ENCODE peak calls at places on chromosomes 6 and 20, in six cellular contexts. One of them, this sample, is unnamed.

GRCh38 chr20:2920473-2920872 is 47.2 kb downstream of the PTPRA start:
- DNase-seq in endodermal cell: no peak
- DNase-seq in tibial artery: no peak
- DNase-seq in GM10248: no peak
- DNase-seq in A549: no peak
- DNase-seq in NCI-H774: no peak
- DNase-seq in this sample: no peak

GRCh38 chr6:161374971-161375873 is 101.4 kb upstream of the AGPAT4 start:
- DNase-seq in NCI-H774: no peak
- DNase-seq in GM10248: no peak
- DNase-seq in tibial artery: peak
- DNase-seq in A549: no peak
- DNase-seq in endodermal cell: peak
- DNase-seq in this sample: no peak

GRCh38 chr20:2246081-2246491 is 49.7 kb upstream of the TGM3 start:
- DNase-seq in A549: no peak
- DNase-seq in NCI-H774: no peak
- DNase-seq in tibial artery: no peak
- DNase-seq in GM10248: no peak
- DNase-seq in endodermal cell: peak
- DNase-seq in this sample: no peak

GRCh38 chr6:143529095-143529494 is 17.6 kb upstream of the FUCA2 start:
- DNase-seq in A549: no peak
- DNase-seq in endodermal cell: peak
- DNase-seq in GM10248: no peak
- DNase-seq in NCI-H774: no peak
- DNase-seq in tibial artery: no peak
- DNase-seq in this sample: no peak

GRCh38 chr6:26104457-26105108 is 17.4 kb downstream of the HFE start:
- DNase-seq in NCI-H774: no peak
- DNase-seq in A549: no peak
- DNase-seq in endodermal cell: peak
- DNase-seq in tibial artery: no peak
- DNase-seq in GM10248: no peak
- DNase-seq in this sample: no peak

GRCh38 chr20:3042621-3043020 is 801 bp upstream of the GNRH2 start:
- DNase-seq in NCI-H774: peak
- DNase-seq in A549: no peak
- DNase-seq in GM10248: no peak
- DNase-seq in tibial artery: peak
- DNase-seq in endodermal cell: no peak
- DNase-seq in this sample: peak

GRCh38 chr6:16148498-16148897 is 19.6 kb downstream of the MYLIP start:
- DNase-seq in NCI-H774: no peak
- DNase-seq in tibial artery: no peak
- DNase-seq in GM10248: no peak
- DNase-seq in A549: no peak
- DNase-seq in endodermal cell: peak
- DNase-seq in this sample: no peak

GRCh38 chr20:17571153-17571527 is 1.3 kb downstream of the DSTN start:
- DNase-seq in GM10248: peak
- DNase-seq in A549: no peak
- DNase-seq in endodermal cell: no peak
- DNase-seq in NCI-H774: no peak
- DNase-seq in tibial artery: no peak
- DNase-seq in this sample: no peak

GRCh38 chr6:52022675-52023074 is 64.7 kb downstream of the PKHD1 start:
- DNase-seq in GM10248: no peak
- DNase-seq in A549: no peak
- DNase-seq in endodermal cell: no peak
- DNase-seq in tibial artery: no peak
- DNase-seq in NCI-H774: no peak
- DNase-seq in this sample: no peak

GRCh38 chr6:169046483-169047192 is 207.0 kb downstream of the THBS2 start:
- DNase-seq in tibial artery: peak
- DNase-seq in GM10248: no peak
- DNase-seq in NCI-H774: no peak
- DNase-seq in endodermal cell: no peak
- DNase-seq in A549: no peak
- DNase-seq in this sample: no peak

GRCh38 chr20:10634190-10634589 is 39.6 kb downstream of the JAG1 start:
- DNase-seq in NCI-H774: no peak
- DNase-seq in tibial artery: no peak
- DNase-seq in A549: no peak
- DNase-seq in endodermal cell: no peak
- DNase-seq in GM10248: no peak
- DNase-seq in this sample: no peak

GRCh38 chr6:73309784-73310502 is 44.1 kb downstream of the DPPA5 start:
- DNase-seq in A549: peak
- DNase-seq in tibial artery: peak
- DNase-seq in NCI-H774: peak
- DNase-seq in GM10248: peak
- DNase-seq in endodermal cell: peak
- DNase-seq in this sample: peak

GRCh38 chr20:62027116-62027515 is 38.6 kb downstream of the TAF4 start:
- DNase-seq in NCI-H774: no peak
- DNase-seq in tibial artery: no peak
- DNase-seq in A549: no peak
- DNase-seq in GM10248: no peak
- DNase-seq in endodermal cell: no peak
- DNase-seq in this sample: no peak